ENCODE peak calls at places on chromosomes 7 and 10, in five cellular contexts. N, D, X, K and E are unnamed samples.

GRCh38 chr7:98922392-98923107 is 44.2 kb downstream of the TRRAP start:
- DNase-seq in D (peak), K (no peak), X (no peak), N (no peak), E (no peak)

GRCh38 chr10:55966131-55966530 is 394.9 kb downstream of the ZWINT start:
- DNase-seq in K (no peak), N (no peak), X (no peak), D (no peak), E (no peak)

GRCh38 chr10:78433063-78433717 is 399.5 kb downstream of the RPS24 start:
- DNase-seq in N (no peak), X (no peak), D (no peak), K (no peak), E (peak)

GRCh38 chr7:83469491-83469890 is 179.4 kb downstream of the SEMA3E start:
- DNase-seq in X (no peak), D (no peak), K (no peak), N (no peak), E (peak)

GRCh38 chr10:92011560-92012214 is 88.1 kb downstream of the BTAF1 start:
- DNase-seq in D (peak), N (no peak), X (no peak), K (no peak), E (peak)

GRCh38 chr10:24237801-24238390 is 29.0 kb downstream of the KIAA1217 start:
- DNase-seq in N (no peak), K (no peak), D (no peak), X (no peak), E (peak)

GRCh38 chr7:137546671-137547070 is 203.1 kb upstream of the PTN start:
- DNase-seq in K (no peak), N (no peak), D (peak), X (no peak), E (no peak)

GRCh38 chr10:117860135-117860534 is 186.6 kb downstream of the RAB11FIP2 start:
- DNase-seq in D (no peak), N (no peak), X (no peak), K (no peak), E (no peak)

GRCh38 chr10:88979153-88979562 is 11.4 kb upstream of the FAS start:
- DNase-seq in D (peak), K (no peak), N (no peak), X (no peak), E (peak)

GRCh38 chr7:11486271-11486670 is 345.7 kb downstream of the THSD7A start:
- DNase-seq in K (no peak), X (no peak), N (no peak), D (no peak), E (no peak)

GRCh38 chr10:29377333-29377961 is 88.6 kb downstream of the LYZL1 start:
- DNase-seq in X (no peak), K (no peak), D (peak), N (no peak), E (peak)

GRCh38 chr10:3829193-3830050 is 44.4 kb upstream of the KLF6 start:
- DNase-seq in D (no peak), N (no peak), K (peak), X (no peak), E (peak)

GRCh38 chr10:119111968-119112515 is 8.1 kb downstream of the DENND10 start:
- DNase-seq in N (peak), X (no peak), K (no peak), D (peak), E (no peak)

GRCh38 chr10:2356670-2357069 is 619.3 kb upstream of the ADARB2 start:
- DNase-seq in N (no peak), X (no peak), K (no peak), D (no peak), E (no peak)

GRCh38 chr7:149741629-149742028 is 31.8 kb downstream of the ZNF467 start:
- DNase-seq in X (no peak), K (no peak), D (no peak), N (no peak), E (no peak)

DNA sequence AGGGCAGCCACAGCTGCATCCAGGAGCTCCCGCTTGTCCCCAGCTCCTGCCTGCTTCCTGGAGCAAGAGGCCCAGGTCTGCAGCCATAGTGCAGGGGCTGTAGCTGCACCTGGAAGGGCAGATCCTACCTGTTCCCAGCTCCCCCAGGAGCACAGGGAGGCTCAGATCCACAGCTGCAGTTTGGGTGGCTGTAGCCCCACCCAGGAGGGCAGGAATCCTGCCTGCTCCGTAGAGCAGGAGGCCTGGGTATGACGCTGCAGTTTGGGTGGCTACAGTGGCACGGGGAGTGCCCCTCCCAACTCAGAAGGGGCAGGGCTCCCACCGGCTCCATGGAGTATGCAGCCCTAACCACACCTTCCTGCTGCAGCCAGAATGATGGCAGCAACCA is 26.7 kb upstream of the CDCA7L start:
- DNase-seq in X (no peak), D (no peak), N (no peak), K (peak), E (peak)
- H4K8ac ChIP-seq in X (peak), D (no peak), N (no peak), K (no peak), E (no peak)

GRCh38 chr10:77289027-77289501 is 348.5 kb downstream of the KCNMA1 start:
- DNase-seq in K (peak), X (no peak), N (no peak), D (no peak), E (peak)
- H2BK120ac ChIP-seq in K (no peak), X (no peak), N (peak), D (peak), E (no peak)

GRCh38 chr10:112643600-112643999 is 196.6 kb downstream of the VTI1A start:
- DNase-seq in K (no peak), D (no peak), X (no peak), N (no peak), E (no peak)
- H3K27ac ChIP-seq in K (no peak), D (no peak), X (no peak), N (no peak), E (no peak)

GRCh38 chr10:110764378-110764777 is 107.3 kb upstream of the PDCD4 start:
- DNase-seq in N (peak), X (no peak), D (no peak), K (no peak), E (no peak)

GRCh38 chr10:110765513-110766375 is 106.0 kb upstream of the PDCD4 start:
- DNase-seq in N (no peak), K (no peak), D (peak), X (no peak), E (no peak)

GRCh38 chr10:110762109-110762848 is 109.4 kb upstream of the PDCD4 start:
- DNase-seq in K (no peak), N (no peak), D (no peak), X (no peak), E (no peak)

GRCh38 chr10:110764793-110765512 is 106.8 kb upstream of the PDCD4 start:
- DNase-seq in K (no peak), N (no peak), D (no peak), X (no peak), E (no peak)

DNA sequence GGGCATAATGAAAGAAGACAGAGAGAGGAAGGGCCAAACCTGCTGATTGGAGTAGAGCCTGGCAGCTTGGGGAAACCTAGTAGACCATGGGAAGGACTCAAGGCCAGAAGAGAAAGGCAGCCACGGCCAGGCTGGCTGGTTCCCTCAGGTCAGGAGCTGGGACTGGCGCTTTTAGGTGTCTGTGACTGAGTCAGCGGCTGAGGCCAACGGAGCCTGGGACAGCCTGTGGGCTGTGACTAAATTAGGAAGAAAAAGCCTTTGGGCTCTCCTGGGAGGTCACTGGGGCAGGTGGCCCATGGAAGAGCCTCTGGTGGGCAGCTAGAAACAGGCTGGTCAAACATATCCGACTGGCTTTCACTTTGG is 108.9 kb upstream of the PDCD4 start:
- DNase-seq in X (no peak), N (no peak), D (no peak), K (no peak), E (no peak)
- H4K8ac ChIP-seq in X (peak), N (no peak), D (no peak), K (no peak), E (no peak)

GRCh38 chr7:30804078-30804661 is 33.0 kb downstream of the MINDY4 start:
- DNase-seq in X (no peak), N (no peak), K (no peak), D (peak), E (no peak)
- H2BK120ac ChIP-seq in X (no peak), N (peak), K (no peak), D (peak), E (no peak)

GRCh38 chr7:123535517-123535916 is 1.1 kb upstream of the IQUB start:
- DNase-seq in N (no peak), K (no peak), X (no peak), D (no peak), E (no peak)
- H3K27ac ChIP-seq in N (no peak), K (no peak), X (no peak), D (no peak), E (no peak)

DNA sequence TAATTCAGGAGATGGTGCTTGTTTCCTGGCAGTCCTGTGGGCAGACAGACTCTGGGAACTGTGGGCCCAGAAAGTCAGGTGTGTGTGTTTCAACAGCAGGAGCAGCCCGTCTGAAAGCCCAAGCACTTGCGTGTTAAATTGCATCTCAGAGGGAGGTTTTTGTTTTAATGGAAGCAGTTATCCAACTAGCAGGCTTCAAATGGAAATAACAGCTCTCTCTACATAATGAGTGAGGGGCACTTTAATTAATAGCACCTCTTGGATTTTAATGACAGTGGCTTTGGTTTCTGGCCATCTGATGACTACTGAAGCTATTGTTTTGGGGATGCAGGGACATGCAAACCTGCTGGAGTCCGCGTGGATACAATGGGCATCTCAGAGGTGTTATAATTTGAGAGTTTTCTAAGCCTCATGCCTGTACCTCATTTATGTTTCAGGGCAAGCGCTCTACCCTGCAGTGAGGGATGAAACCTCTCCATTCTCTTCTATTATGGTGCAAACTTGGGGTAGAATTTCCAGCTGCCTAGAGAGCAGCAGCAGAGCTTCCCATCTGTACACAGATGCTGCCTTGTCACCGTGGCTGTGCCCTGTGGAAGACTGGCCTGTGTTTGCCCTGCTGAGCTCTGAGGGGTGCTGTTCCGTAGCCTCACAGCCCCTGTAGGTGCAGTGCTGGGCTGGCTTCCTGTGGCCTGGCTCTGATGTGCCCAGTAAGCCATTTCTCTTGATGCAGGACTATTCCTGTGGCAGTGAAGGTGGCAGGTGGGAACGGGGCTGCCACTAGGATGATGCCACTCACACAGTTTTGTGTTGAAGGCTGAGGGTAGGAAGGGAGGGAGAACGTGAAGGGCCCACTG is 206.6 kb upstream of the GPR26 start:
- DNase-seq in K (peak), X (no peak), N (no peak), D (no peak), E (no peak)
- H4K8ac ChIP-seq in K (no peak), X (no peak), N (no peak), D (no peak), E (no peak)

GRCh38 chr7:124074007-124074406 is 41.1 kb upstream of the TMEM229A start:
- DNase-seq in N (no peak), D (peak), K (no peak), X (no peak), E (no peak)
- H2BK120ac ChIP-seq in N (no peak), D (peak), K (no peak), X (no peak), E (no peak)